ENCODE peak calls at places on chromosomes 13 and 19, in six cellular contexts. One of them, this sample, is unnamed.
A peak's percentile ranks its signal among the peaks of the same experiment; 100 is the strongest.

GRCh38 chr13:32041429-32041828 is 9.9 kb downstream of the FRY start:
- DNase-seq in prostate gland: no peak
- DNase-seq in GM23338: no peak
- DNase-seq in PC-3: no peak
- DNase-seq in heart right ventricle: no peak
- DNase-seq in CD8-positive, alpha-beta T cell: no peak
- DNase-seq in this sample: no peak

GRCh38 chr13:40285634-40286033 is 380.8 kb downstream of the FOXO1 start:
- DNase-seq in prostate gland: no peak
- DNase-seq in GM23338: no peak
- DNase-seq in PC-3: no peak
- DNase-seq in heart right ventricle: no peak
- DNase-seq in CD8-positive, alpha-beta T cell: no peak
- DNase-seq in this sample: no peak

GRCh38 chr19:11420894-11421606 is 1.9 kb upstream of the RGL3 start:
- DNase-seq in prostate gland: no peak
- DNase-seq in GM23338: peak; percentile 86
- DNase-seq in PC-3: no peak
- DNase-seq in heart right ventricle: peak; percentile 37
- DNase-seq in CD8-positive, alpha-beta T cell: no peak
- DNase-seq in this sample: no peak

GRCh38 chr19:281992-282391 is 9.2 kb downstream of the PLPP2 start:
- DNase-seq in prostate gland: no peak
- DNase-seq in GM23338: no peak
- DNase-seq in PC-3: no peak
- DNase-seq in heart right ventricle: no peak
- DNase-seq in CD8-positive, alpha-beta T cell: no peak
- DNase-seq in this sample: no peak

GRCh38 chr13:78169386-78169785 is 250.8 kb upstream of the EDNRB start:
- DNase-seq in prostate gland: no peak
- DNase-seq in GM23338: no peak
- DNase-seq in PC-3: no peak
- DNase-seq in heart right ventricle: no peak
- DNase-seq in CD8-positive, alpha-beta T cell: no peak
- DNase-seq in this sample: no peak

GRCh38 chr19:56137405-56137804 is 3.7 kb upstream of the ZNF444 start:
- DNase-seq in prostate gland: peak; percentile 86
- DNase-seq in GM23338: no peak
- DNase-seq in PC-3: peak; percentile 10
- DNase-seq in heart right ventricle: no peak
- DNase-seq in CD8-positive, alpha-beta T cell: no peak
- DNase-seq in this sample: no peak

GRCh38 chr13:59568306-59568705 is 595.4 kb downstream of the DIAPH3 start:
- DNase-seq in prostate gland: no peak
- DNase-seq in GM23338: peak; percentile 10
- DNase-seq in PC-3: no peak
- DNase-seq in heart right ventricle: no peak
- DNase-seq in CD8-positive, alpha-beta T cell: no peak
- DNase-seq in this sample: no peak

GRCh38 chr13:44243198-44243852 is 130.3 kb upstream of the SERP2 start:
- DNase-seq in prostate gland: no peak
- DNase-seq in GM23338: peak; percentile 81
- DNase-seq in PC-3: peak; percentile 59
- DNase-seq in heart right ventricle: peak; percentile 57
- DNase-seq in CD8-positive, alpha-beta T cell: peak; percentile 18
- DNase-seq in this sample: peak; percentile 68

GRCh38 chr19:593505-593904 is 3.8 kb downstream of the HCN2 start:
- DNase-seq in prostate gland: no peak
- DNase-seq in GM23338: no peak
- DNase-seq in PC-3: no peak
- DNase-seq in heart right ventricle: no peak
- DNase-seq in CD8-positive, alpha-beta T cell: no peak
- DNase-seq in this sample: no peak

GRCh38 chr13:111914241-111915103 is 152.5 kb upstream of the SOX1 start:
- DNase-seq in prostate gland: no peak
- DNase-seq in GM23338: no peak
- DNase-seq in PC-3: no peak
- DNase-seq in heart right ventricle: no peak
- DNase-seq in CD8-positive, alpha-beta T cell: no peak
- DNase-seq in this sample: peak; percentile 41

GRCh38 chr19:15149704-15150103 is 42.5 kb downstream of the SYDE1 start:
- DNase-seq in prostate gland: no peak
- DNase-seq in GM23338: no peak
- DNase-seq in PC-3: no peak
- DNase-seq in heart right ventricle: no peak
- DNase-seq in CD8-positive, alpha-beta T cell: no peak
- DNase-seq in this sample: no peak
- H3K27ac ChIP-seq in prostate gland: no peak overlapping the region
- H3K27ac ChIP-seq in GM23338: no peak overlapping the region
- H3K27ac ChIP-seq in PC-3: no peak overlapping the region
- H3K27ac ChIP-seq in heart right ventricle: no peak overlapping the region
- H3K27ac ChIP-seq in CD8-positive, alpha-beta T cell: no peak overlapping the region
- H3K27ac ChIP-seq in this sample: no peak overlapping the region

GRCh38 chr13:27851049-27851448 is 58.8 kb downstream of the GSX1 start:
- DNase-seq in prostate gland: no peak
- DNase-seq in GM23338: no peak
- DNase-seq in PC-3: peak; percentile 27
- DNase-seq in heart right ventricle: no peak
- DNase-seq in CD8-positive, alpha-beta T cell: no peak
- DNase-seq in this sample: no peak

GRCh38 chr13:27852491-27852890 is 60.2 kb downstream of the GSX1 start:
- DNase-seq in prostate gland: no peak
- DNase-seq in GM23338: no peak
- DNase-seq in PC-3: no peak
- DNase-seq in heart right ventricle: no peak
- DNase-seq in CD8-positive, alpha-beta T cell: no peak
- DNase-seq in this sample: no peak

GRCh38 chr13:27853871-27854270 is 61.6 kb downstream of the GSX1 start:
- DNase-seq in prostate gland: no peak
- DNase-seq in GM23338: no peak
- DNase-seq in PC-3: no peak
- DNase-seq in heart right ventricle: no peak
- DNase-seq in CD8-positive, alpha-beta T cell: no peak
- DNase-seq in this sample: no peak

GRCh38 chr13:27853345-27853744 is 61.1 kb downstream of the GSX1 start:
- DNase-seq in prostate gland: no peak
- DNase-seq in GM23338: no peak
- DNase-seq in PC-3: no peak
- DNase-seq in heart right ventricle: no peak
- DNase-seq in CD8-positive, alpha-beta T cell: no peak
- DNase-seq in this sample: no peak

DNA sequence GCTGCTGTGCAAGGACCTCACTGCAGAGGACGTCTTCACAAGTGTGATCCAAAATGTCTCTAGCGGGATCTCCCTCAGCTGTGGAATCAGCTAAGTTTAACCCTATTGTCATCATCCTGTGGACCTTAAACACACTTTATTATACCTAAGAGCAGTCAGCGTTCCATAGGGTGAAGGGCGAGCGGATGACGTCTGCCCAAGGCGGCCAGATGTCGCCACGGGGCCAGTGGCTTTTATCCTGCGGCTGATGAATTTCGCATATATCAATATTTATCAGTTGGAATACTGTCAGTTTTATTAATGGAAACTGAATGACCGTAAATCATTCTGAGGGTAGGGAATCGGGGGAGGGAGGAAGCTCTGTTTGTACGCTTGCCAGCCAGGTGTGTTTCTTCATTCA is 59.2 kb downstream of the GSX1 start:
- DNase-seq in prostate gland: no peak
- DNase-seq in GM23338: no peak
- DNase-seq in PC-3: no peak
- DNase-seq in heart right ventricle: no peak
- DNase-seq in CD8-positive, alpha-beta T cell: no peak
- DNase-seq in this sample: no peak
- H3K4me3 ChIP-seq in prostate gland: no peak overlapping the region
- H3K4me3 ChIP-seq in GM23338: no peak overlapping the region
- H3K4me3 ChIP-seq in PC-3: no peak overlapping the region
- H3K4me3 ChIP-seq in heart right ventricle: no peak overlapping the region
- H3K4me3 ChIP-seq in CD8-positive, alpha-beta T cell: no peak overlapping the region
- H3K4me3 ChIP-seq in this sample: no peak overlapping the region

GRCh38 chr13:100798739-100799361 is 124.3 kb upstream of the TMTC4 start:
- DNase-seq in prostate gland: no peak
- DNase-seq in GM23338: no peak
- DNase-seq in PC-3: no peak
- DNase-seq in heart right ventricle: no peak
- DNase-seq in CD8-positive, alpha-beta T cell: no peak
- DNase-seq in this sample: no peak
- H3K27ac ChIP-seq in prostate gland: no peak overlapping the region
- H3K27ac ChIP-seq in GM23338: no peak overlapping the region
- H3K27ac ChIP-seq in PC-3: no peak overlapping the region
- H3K27ac ChIP-seq in heart right ventricle: no peak overlapping the region
- H3K27ac ChIP-seq in CD8-positive, alpha-beta T cell: no peak overlapping the region
- H3K27ac ChIP-seq in this sample: no peak overlapping the region

GRCh38 chr13:91313581-91313980 is 33.9 kb upstream of the MIR17HG start:
- DNase-seq in prostate gland: no peak
- DNase-seq in GM23338: no peak
- DNase-seq in PC-3: no peak
- DNase-seq in heart right ventricle: no peak
- DNase-seq in CD8-positive, alpha-beta T cell: no peak
- DNase-seq in this sample: no peak
- H3K4me3 ChIP-seq in prostate gland: no peak overlapping the region
- H3K4me3 ChIP-seq in GM23338: no peak overlapping the region
- H3K4me3 ChIP-seq in PC-3: no peak overlapping the region
- H3K4me3 ChIP-seq in heart right ventricle: no peak overlapping the region
- H3K4me3 ChIP-seq in CD8-positive, alpha-beta T cell: no peak overlapping the region
- H3K4me3 ChIP-seq in this sample: no peak overlapping the region

GRCh38 chr13:106433066-106433465 is 102.4 kb downstream of the EFNB2 start:
- DNase-seq in prostate gland: no peak
- DNase-seq in GM23338: no peak
- DNase-seq in PC-3: peak; percentile 2
- DNase-seq in heart right ventricle: no peak
- DNase-seq in CD8-positive, alpha-beta T cell: no peak
- DNase-seq in this sample: no peak
- H3K27ac ChIP-seq in prostate gland: no peak overlapping the region
- H3K27ac ChIP-seq in GM23338: no peak overlapping the region
- H3K27ac ChIP-seq in PC-3: no peak overlapping the region
- H3K27ac ChIP-seq in heart right ventricle: no peak overlapping the region
- H3K27ac ChIP-seq in CD8-positive, alpha-beta T cell: no peak overlapping the region
- H3K27ac ChIP-seq in this sample: no peak overlapping the region

This sample was measured in SJSA1.